ENCODE peak calls at places on chromosomes 12 and 14, in six cellular contexts. O is aorta; I is kidney glomerular epithelial cell; V is activated CD4-positive, CD25-positive, alpha-beta regulatory T cell; A is astrocyte of the cerebellum; U is activated CD4-positive, alpha-beta T cell treated with anti-CD3 and anti-CD28 coated beads for 4 hours. R is an unnamed sample.

GRCh38 chr14:64536488-64537245 is 3.9 kb upstream of the HSPA2 start:
- DNase-seq in O (no peak), I (peak), V (no peak), A (peak), U (no peak), R (no peak)

GRCh38 chr12:119841433-119842210 is 35.5 kb downstream of the CIT start:
- DNase-seq in O (no peak), I (no peak), V (no peak), A (no peak), U (no peak), R (no peak)

GRCh38 chr14:36430169-36430568 is 89.9 kb downstream of the NKX2-1 start:
- DNase-seq in O (no peak), I (no peak), V (no peak), A (no peak), U (no peak), R (no peak)

GRCh38 chr14:88233915-88234314 is 89.2 kb downstream of the KCNK10 start:
- DNase-seq in O (no peak), I (no peak), V (no peak), A (no peak), U (no peak), R (no peak)

GRCh38 chr14:86597279-86597678 is 1067.3 kb downstream of the FLRT2 start:
- DNase-seq in O (peak), I (no peak), V (no peak), A (no peak), U (no peak), R (no peak)

GRCh38 chr12:48165089-48166031 is 8.0 kb upstream of the ASB8 start:
- DNase-seq in O (no peak), I (peak), V (no peak), A (peak), U (peak), R (peak)

GRCh38 chr14:94474581-94475031 is 1.4 kb downstream of the SERPINA9 start:
- DNase-seq in O (no peak), I (peak), V (no peak), A (peak), U (no peak), R (no peak)

GRCh38 chr12:127078577-127079350 is 1188.2 kb upstream of the TMEM132C start:
- DNase-seq in O (no peak), I (no peak), V (no peak), A (no peak), U (no peak), R (no peak)

GRCh38 chr14:45526715-45527549 is 273.9 kb upstream of the MIS18BP1 start:
- DNase-seq in O (peak), I (peak), V (no peak), A (no peak), U (no peak), R (peak)

GRCh38 chr12:4283512-4284255 is 10.1 kb downstream of the CCND2 start:
- DNase-seq in O (no peak), I (no peak), V (no peak), A (no peak), U (no peak), R (no peak)

GRCh38 chr12:92859650-92860386 is 69.3 kb downstream of the EEA1 start:
- DNase-seq in O (no peak), I (no peak), V (no peak), A (no peak), U (no peak), R (no peak)

GRCh38 chr14:99781091-99781490 is 12.1 kb upstream of the EML1 start:
- DNase-seq in O (no peak), I (no peak), V (no peak), A (no peak), U (no peak), R (no peak)

GRCh38 chr14:102907980-102908730 is 14.3 kb upstream of the AMN start:
- DNase-seq in O (peak), I (no peak), V (no peak), A (no peak), U (no peak), R (no peak)

GRCh38 chr12:45234134-45234865 is 18.4 kb downstream of the ANO6 start:
- DNase-seq in O (no peak), I (peak), V (no peak), A (peak), U (no peak), R (peak)

GRCh38 chr14:99259327-99259726 is 12.7 kb downstream of the BCL11B start:
- DNase-seq in O (no peak), I (no peak), V (no peak), A (no peak), U (no peak), R (no peak)

GRCh38 chr12:124481257-124481750 is 86.1 kb downstream of the NCOR2 start:
- DNase-seq in O (no peak), I (no peak), V (no peak), A (no peak), U (no peak), R (peak)

GRCh38 chr14:99605299-99605961 is 1.4 kb upstream of the CCDC85C start:
- DNase-seq in O (peak), I (no peak), V (peak), A (no peak), U (peak), R (peak)

GRCh38 chr12:44015333-44015941 is 179.6 kb downstream of the TMEM117 start:
- DNase-seq in O (no peak), I (peak), V (no peak), A (peak), U (no peak), R (peak)

GRCh38 chr14:92982941-92983340 is 60.0 kb downstream of the CHGA start:
- DNase-seq in O (peak), I (peak), V (no peak), A (no peak), U (no peak), R (peak)

GRCh38 chr12:130916251-130916911 is 37.3 kb upstream of the ADGRD1 start:
- DNase-seq in O (peak), I (peak), V (no peak), A (no peak), U (no peak), R (no peak)

GRCh38 chr14:64983439-64984310 is 3.0 kb upstream of the FNTB start:
- DNase-seq in O (no peak), I (peak), V (no peak), A (peak), U (peak), R (peak)

GRCh38 chr12:1760566-1761382 is 59.6 kb upstream of the LRTM2 start:
- DNase-seq in O (no peak), I (peak), V (no peak), A (no peak), U (no peak), R (peak)

GRCh38 chr12:79927772-79928474 is 7.0 kb downstream of the PPP1R12A start:
- DNase-seq in O (no peak), I (no peak), V (no peak), A (no peak), U (peak), R (peak)

GRCh38 chr12:131621701-131622421 is 89.0 kb upstream of the SFSWAP start:
- DNase-seq in O (no peak), I (no peak), V (no peak), A (no peak), U (no peak), R (no peak)

GRCh38 chr12:2490746-2491145 is 304.0 kb upstream of the FKBP4 start:
- DNase-seq in O (no peak), I (no peak), V (no peak), A (no peak), U (no peak), R (no peak)

GRCh38 chr14:104973215-104974145 is 4.7 kb downstream of the AHNAK2 start:
- DNase-seq in O (peak), I (peak), V (no peak), A (peak), U (no peak), R (peak)

GRCh38 chr12:92288533-92288932 is 142.9 kb upstream of the BTG1 start:
- DNase-seq in O (no peak), I (no peak), V (no peak), A (no peak), U (no peak), R (no peak)

GRCh38 chr12:93539821-93540220 is 32.7 kb upstream of the SOCS2 start:
- DNase-seq in O (no peak), I (no peak), V (no peak), A (no peak), U (no peak), R (no peak)

GRCh38 chr12:71710276-71711125 is 24.6 kb downstream of the TMEM19 start:
- DNase-seq in O (no peak), I (peak), V (no peak), A (peak), U (no peak), R (peak)

GRCh38 chr14:72714094-72714493 is 179.8 kb downstream of the DPF3 start:
- DNase-seq in O (no peak), I (no peak), V (no peak), A (no peak), U (no peak), R (no peak)

GRCh38 chr12:12786716-12787601 is 1.5 kb downstream of the APOLD1 start:
- DNase-seq in O (peak), I (peak), V (peak), A (no peak), U (peak), R (peak)

GRCh38 chr12:88420460-88420859 is 159.8 kb downstream of the KITLG start:
- DNase-seq in O (no peak), I (peak), V (no peak), A (peak), U (no peak), R (peak)

GRCh38 chr12:3698218-3698974 is 54.5 kb downstream of the CRACR2A start:
- DNase-seq in O (no peak), I (peak), V (no peak), A (peak), U (no peak), R (peak)

GRCh38 chr12:119613319-119613936 is 19.9 kb downstream of the TMEM233 start:
- DNase-seq in O (no peak), I (peak), V (no peak), A (no peak), U (no peak), R (peak)

GRCh38 chr14:91573894-91574837 is 64.1 kb upstream of the PPP4R3A start:
- DNase-seq in O (peak), I (peak), V (peak), A (peak), U (peak), R (peak)

GRCh38 chr12:32336261-32336660 is 63.1 kb upstream of the FGD4 start:
- DNase-seq in O (no peak), I (no peak), V (no peak), A (no peak), U (no peak), R (no peak)

GRCh38 chr14:59428581-59429012 is 36.6 kb downstream of the GPR135 start:
- DNase-seq in O (no peak), I (no peak), V (no peak), A (peak), U (no peak), R (no peak)

GRCh38 chr14:70181276-70181675 is 7.5 kb downstream of the SLC8A3 start:
- DNase-seq in O (no peak), I (no peak), V (no peak), A (no peak), U (no peak), R (no peak)

R was measured in RCC 7860.